ENCODE peak calls at places on chromosomes 11 and 22, in eight cellular contexts. C is CD4-positive, alpha-beta T cell; L is DND-41; Y is right lobe of liver; J is cardiac muscle cell; D is ascending aorta; O is thoracic aorta; T is A549. U is an unnamed sample.

GRCh38 chr11:15859411-15859810 is 496.9 kb downstream of the SOX6 start:
- DNase-seq in Y (no peak), L (no peak), O (no peak), J (no peak), C (no peak), T (no peak), D (no peak), U (no peak)

GRCh38 chr11:30143098-30143705 is 87.6 kb upstream of the FSHB start:
- DNase-seq in T (peak; percentile 37), J (peak; percentile 46), C (no peak), L (peak; percentile 5), D (no peak), Y (no peak), O (no peak), U (peak; percentile 10)

GRCh38 chr11:46918087-46918751 is at the start of gene LRP4:
- DNase-seq in Y (peak; percentile 57), L (peak; percentile 51), T (peak; percentile 35), C (peak; percentile 7), O (no peak), J (peak; percentile 81), D (no peak), U (no peak)

GRCh38 chr11:46845440-46845739 is 690 bp downstream of the CKAP5 start:
- DNase-seq in Y (no peak), T (no peak), J (no peak), C (no peak), L (no peak), D (no peak), O (no peak), U (no peak)

GRCh38 chr11:43558056-43558455 is 122.5 kb upstream of the HSD17B12 start:
- DNase-seq in D (no peak), O (no peak), T (no peak), Y (no peak), L (no peak), J (no peak), C (no peak), U (no peak)

GRCh38 chr11:10150800-10151199 is 143.2 kb downstream of the SBF2 start:
- DNase-seq in J (no peak), C (no peak), T (no peak), O (no peak), D (no peak), L (no peak), Y (no peak), U (no peak)

GRCh38 chr22:17368727-17369552 is at the start of gene CECR2:
- DNase-seq in O (no peak), T (peak; percentile 21), J (peak; percentile 88), Y (peak; percentile 82), C (no peak), L (peak; percentile 49), D (no peak), U (no peak)

GRCh38 chr22:45311033-45311531 is 1.3 kb downstream of the FAM118A start:
- DNase-seq in T (no peak), L (no peak), D (no peak), C (no peak), Y (no peak), O (no peak), J (no peak), U (no peak)

GRCh38 chr11:34978236-34979191 is 62.1 kb downstream of the PDHX start:
- DNase-seq in Y (no peak), T (no peak), J (peak; percentile 6), O (no peak), L (no peak), D (no peak), C (no peak), U (no peak)

GRCh38 chr11:22869325-22869724 is 9.1 kb upstream of the CCDC179 start:
- DNase-seq in L (no peak), J (no peak), O (no peak), Y (no peak), C (no peak), T (no peak), D (no peak), U (no peak)

GRCh38 chr11:74366576-74366975 is 31.7 kb downstream of the PGM2L1 start:
- DNase-seq in C (no peak), L (no peak), Y (no peak), O (no peak), T (no peak), D (no peak), J (peak; percentile 3), U (no peak)

GRCh38 chr22:18110194-18110943 is at the start of gene TUBA8:
- DNase-seq in T (no peak), J (peak; percentile 66), D (peak; percentile 67), Y (peak; percentile 68), O (peak; percentile 10), L (peak; percentile 27), C (peak; percentile 11), U (no peak)

GRCh38 chr11:104705475-104706195 is 192.6 kb downstream of the CASP12 start:
- DNase-seq in J (no peak), L (peak; percentile 87), Y (no peak), C (peak; percentile 54), T (no peak), O (no peak), D (peak; percentile 64), U (no peak)

GRCh38 chr11:61694971-61695706 is 14.9 kb downstream of the DAGLA start:
- DNase-seq in Y (no peak), O (no peak), J (peak; percentile 36), T (no peak), C (no peak), L (no peak), D (no peak), U (no peak)

GRCh38 chr11:8090756-8091155 is 9.7 kb downstream of the TUB start:
- DNase-seq in Y (no peak), J (peak; percentile 78), D (peak; percentile 61), O (no peak), T (peak; percentile 35), C (no peak), L (peak; percentile 48), U (peak; percentile 7)

GRCh38 chr11:898160-898517 is 12.5 kb downstream of the CHID1 start:
- DNase-seq in J (peak; percentile 39), C (no peak), L (peak; percentile 30), D (no peak), Y (no peak), T (peak; percentile 57), O (no peak), U (no peak)

GRCh38 chr11:86795962-86796361 is 4.4 kb upstream of the PRSS23 start:
- DNase-seq in L (no peak), Y (no peak), T (peak; percentile 91), J (no peak), D (no peak), C (no peak), O (no peak), U (no peak)

GRCh38 chr22:47355776-47356432 is 593.5 kb downstream of the TBC1D22A start:
- DNase-seq in Y (no peak), O (no peak), L (no peak), T (no peak), J (no peak), D (no peak), C (no peak), U (no peak)

GRCh38 chr11:88508808-88509581 is 171.5 kb upstream of the CTSC start:
- DNase-seq in D (peak; percentile 61), T (peak; percentile 10), C (no peak), Y (peak; percentile 52), L (no peak), O (no peak), J (peak; percentile 55), U (peak; percentile 18)

GRCh38 chr22:40423246-40423753 is 52.9 kb downstream of the SGSM3 start:
- DNase-seq in Y (no peak), O (no peak), L (no peak), T (no peak), D (no peak), J (no peak), C (no peak), U (no peak)

GRCh38 chr11:61052182-61052972 is 49.9 kb upstream of the CD5 start:
- DNase-seq in T (no peak), C (no peak), O (no peak), L (no peak), J (no peak), Y (no peak), D (no peak), U (no peak)

DNA sequence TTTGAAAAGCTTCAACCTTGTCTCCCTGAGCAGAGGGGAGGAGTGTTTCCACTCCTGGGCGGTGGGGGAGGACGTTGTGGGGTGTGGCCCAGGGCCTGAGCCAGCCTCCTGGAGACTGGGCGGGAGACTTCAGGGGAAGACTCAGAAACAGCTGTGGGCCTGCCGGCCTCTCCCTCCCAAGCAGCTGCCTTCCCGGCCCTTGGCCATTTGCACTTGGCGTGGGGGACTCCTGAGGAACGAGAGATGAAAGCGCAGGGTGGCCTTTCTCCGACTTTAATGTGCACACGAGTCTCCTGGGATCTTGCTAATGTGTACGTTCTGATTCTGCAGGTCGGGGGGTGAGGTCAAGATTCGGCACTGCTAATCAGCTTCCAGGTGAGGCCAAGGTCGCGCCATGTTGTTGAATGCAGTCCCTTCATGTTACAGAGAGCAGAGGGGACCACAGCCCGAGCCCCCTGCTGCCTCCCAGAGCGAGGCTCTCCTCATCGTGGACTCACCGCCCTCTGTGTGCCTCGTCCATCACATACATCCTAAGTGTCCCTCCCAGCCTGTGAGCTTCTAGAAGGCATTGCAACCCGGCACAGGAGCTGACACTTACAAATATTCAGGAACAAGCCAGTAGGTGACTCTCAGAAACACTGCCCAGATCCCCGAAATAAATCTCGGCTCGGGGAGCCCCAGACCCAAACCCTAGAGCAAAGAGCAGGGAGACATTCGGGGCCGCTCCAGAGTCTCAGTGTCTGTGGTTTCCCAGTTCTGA is 7.7 kb downstream of the LIF start:
- DNase-seq in O (no peak), D (no peak), C (no peak), Y (no peak), L (no peak), J (no peak), T (peak; percentile 92), U (no peak)
- H3K27ac ChIP-seq in O (no peak overlapping the region), D (no peak overlapping the region), C (no peak overlapping the region), Y (no peak overlapping the region), L (no peak overlapping the region), J (no peak overlapping the region), T (peak overlapping the region; percentile 99), U (no peak overlapping the region)

DNA sequence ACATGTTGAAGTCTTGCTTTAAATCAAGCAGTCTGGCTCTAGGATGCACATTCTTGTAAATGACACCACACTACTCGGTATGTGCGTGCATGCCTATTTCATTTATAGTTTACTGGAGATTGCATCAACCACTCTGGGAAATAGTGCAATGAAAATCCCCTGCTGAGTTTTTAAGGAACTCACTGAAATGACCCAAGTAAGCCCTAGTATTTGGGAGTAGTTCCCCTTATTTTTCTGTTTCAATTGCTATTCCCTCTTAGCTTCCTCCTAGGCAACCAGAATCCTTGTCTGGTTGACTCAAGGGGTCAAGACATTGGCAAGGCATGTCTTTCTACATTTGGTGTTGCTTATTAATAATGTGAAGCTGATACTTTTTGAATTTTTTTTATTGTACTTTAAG is 160.2 kb upstream of the LARGE1 start:
- DNase-seq in D (no peak), L (no peak), J (no peak), Y (no peak), C (no peak), O (no peak), T (no peak), U (no peak)
- H3K27ac ChIP-seq in D (no peak overlapping the region), L (no peak overlapping the region), J (no peak overlapping the region), Y (no peak overlapping the region), C (no peak overlapping the region), O (no peak overlapping the region), T (no peak overlapping the region), U (no peak overlapping the region)

GRCh38 chr11:118661425-118662301 is 17.8 kb downstream of the TREH start:
- DNase-seq in C (no peak), T (no peak), J (no peak), L (no peak), O (no peak), D (peak; percentile 63), Y (no peak), U (no peak)
- H3K27ac ChIP-seq in C (no peak overlapping the region), T (no peak overlapping the region), J (no peak overlapping the region), L (no peak overlapping the region), O (no peak overlapping the region), D (no peak overlapping the region), Y (no peak overlapping the region), U (no peak overlapping the region)

GRCh38 chr22:22076937-22077703 is 94.5 kb upstream of the TOP3B start:
- DNase-seq in O (no peak), L (no peak), J (no peak), C (no peak), Y (no peak), D (no peak), T (no peak), U (no peak)
- H3K27ac ChIP-seq in O (no peak overlapping the region), L (no peak overlapping the region), J (no peak overlapping the region), C (no peak overlapping the region), Y (no peak overlapping the region), D (no peak overlapping the region), T (no peak overlapping the region), U (no peak overlapping the region)